ENCODE peak calls at places on chromosome 12, in four cellular contexts. D is NB4, R is neural crest cell, T is NCI-H748 treated with DMSO at 0.1 percent for 48 hours. X is an unnamed sample.

GRCh38 chr12:110249105-110249504 is 31.9 kb upstream of the ATP2A2 start:
- DNase-seq in D (no peak), R (no peak), T (no peak), X (no peak)

GRCh38 chr12:40225337-40225983 is 663 bp downstream of the LRRK2 start:
- DNase-seq in D (no peak), R (no peak), T (no peak), X (no peak)

GRCh38 chr12:132620893-132621656 is 2.5 kb downstream of the P2RX2 start:
- DNase-seq in D (no peak), R (no peak), T (no peak), X (no peak)

GRCh38 chr12:74537126-74537706 is 419 bp upstream of the ATXN7L3B start:
- DNase-seq in T (peak; percentile 79), R (no peak), D (peak; percentile 73), X (peak; percentile 63)

GRCh38 chr12:126389215-126389841 is 1324.1 kb downstream of the AACS start:
- DNase-seq in R (no peak), D (no peak), T (no peak), X (no peak)

GRCh38 chr12:56029666-56030293 is 8.9 kb downstream of the IKZF4 start:
- DNase-seq in D (peak; percentile 73), T (peak; percentile 10), R (peak; percentile 45), X (no peak)

GRCh38 chr12:2401040-2401439 is 348.3 kb downstream of the CACNA1C start:
- DNase-seq in T (no peak), R (no peak), D (no peak), X (no peak)

GRCh38 chr12:75631809-75632208 is 120.4 kb upstream of the KRR1 start:
- DNase-seq in T (no peak), D (no peak), R (no peak), X (no peak)

GRCh38 chr12:132108211-132108832 is 35.8 kb downstream of the DDX51 start:
- DNase-seq in D (no peak), R (no peak), T (no peak), X (no peak)

GRCh38 chr12:17169726-17170471 is 563.9 kb upstream of the LMO3 start:
- DNase-seq in D (no peak), R (no peak), T (no peak), X (no peak)

GRCh38 chr12:25433581-25434325 is 119.3 kb downstream of the LMNTD1 start:
- DNase-seq in R (no peak), T (no peak), D (no peak), X (no peak)

GRCh38 chr12:56119361-56119796 is 1.3 kb downstream of the ZC3H10 start:
- DNase-seq in D (peak; percentile 91), T (peak; percentile 67), R (peak; percentile 50), X (peak; percentile 80)

GRCh38 chr12:72276212-72276865 is 4.2 kb downstream of the TRHDE start:
- DNase-seq in T (no peak), D (no peak), R (no peak), X (no peak)